ENCODE peak calls at places on chromosomes 1 and 21, in seven cellular contexts. U is dorsolateral prefrontal cortex, X is cardiac fibroblast, T is K562, S is ovary, E is fibroblast of mammary gland, C is GM12864. B is an unnamed sample.
A peak's percentile ranks its signal among the peaks of the same experiment; 100 is the strongest.

GRCh38 chr1:157085416-157085815 is 14.2 kb downstream of the ETV3L start:
- DNase-seq in U (no peak), X (peak; percentile 65), T (no peak), S (no peak), E (peak; percentile 25), C (no peak), B (no peak)

GRCh38 chr21:19228241-19228640 is 824.7 kb upstream of the TMPRSS15 start:
- DNase-seq in U (no peak), X (no peak), T (no peak), S (no peak), E (no peak), C (no peak), B (no peak)

GRCh38 chr1:68916227-68916853 is 419.5 kb upstream of the DEPDC1 start:
- DNase-seq in U (peak; percentile 43), X (peak; percentile 48), T (no peak), S (peak; percentile 30), E (peak; percentile 73), C (no peak), B (no peak)

GRCh38 chr1:174174461-174175329 is 15.4 kb downstream of the RABGAP1L start:
- DNase-seq in U (no peak), X (no peak), T (no peak), S (no peak), E (no peak), C (no peak), B (no peak)

GRCh38 chr1:156295391-156295947 is at the start of gene GLMP:
- DNase-seq in U (peak; percentile 58), X (peak; percentile 73), T (peak; percentile 77), S (peak; percentile 67), E (peak; percentile 68), C (no peak), B (peak; percentile 85)

GRCh38 chr1:218456449-218456848 is 111.3 kb downstream of the TGFB2 start:
- DNase-seq in U (no peak), X (no peak), T (no peak), S (no peak), E (no peak), C (no peak), B (no peak)

GRCh38 chr1:192284927-192285326 is 31.9 kb upstream of the RGS21 start:
- DNase-seq in U (no peak), X (no peak), T (no peak), S (no peak), E (no peak), C (peak; percentile 4), B (no peak)

GRCh38 chr1:59367269-59368006 is 70.5 kb downstream of the FGGY start:
- DNase-seq in U (no peak), X (peak; percentile 97), T (no peak), S (peak; percentile 75), E (peak; percentile 95), C (no peak), B (peak; percentile 83)

GRCh38 chr1:175197536-175197935 is 5.0 kb upstream of the KIAA0040 start:
- DNase-seq in U (no peak), X (no peak), T (no peak), S (no peak), E (no peak), C (no peak), B (no peak)

GRCh38 chr1:91596474-91596873 is 95.8 kb downstream of the CDC7 start:
- DNase-seq in U (no peak), X (peak; percentile 54), T (peak; percentile 79), S (no peak), E (peak; percentile 56), C (no peak), B (peak; percentile 45)

GRCh38 chr1:101150676-101151075 is 86.1 kb upstream of the S1PR1 start:
- DNase-seq in U (no peak), X (peak; percentile 71), T (no peak), S (no peak), E (no peak), C (no peak), B (no peak)

GRCh38 chr1:27388337-27389005 is 4.0 kb upstream of the GPR3 start:
- DNase-seq in U (peak; percentile 64), X (peak; percentile 57), T (peak; percentile 84), S (peak; percentile 70), E (no peak), C (no peak), B (no peak)

GRCh38 chr1:6580588-6581270 is 935 bp downstream of the ZBTB48 start:
- DNase-seq in U (no peak), X (peak; percentile 19), T (peak; percentile 67), S (no peak), E (no peak), C (no peak), B (no peak)

GRCh38 chr1:200980873-200981272 is 42.6 kb downstream of the KIF21B start:
- DNase-seq in U (no peak), X (no peak), T (no peak), S (no peak), E (no peak), C (no peak), B (no peak)

GRCh38 chr1:16375521-16376359 is 8.7 kb downstream of the SZRD1 start:
- DNase-seq in U (no peak), X (peak; percentile 85), T (no peak), S (no peak), E (no peak), C (no peak), B (peak; percentile 65)

GRCh38 chr21:33289199-33289819 is 23.1 kb downstream of the IL10RB start:
- DNase-seq in U (no peak), X (no peak), T (no peak), S (no peak), E (peak; percentile 19), C (no peak), B (no peak)

GRCh38 chr1:88774151-88774556 is 90.1 kb downstream of the PKN2 start:
- DNase-seq in U (no peak), X (no peak), T (no peak), S (no peak), E (no peak), C (no peak), B (no peak)

GRCh38 chr1:7218210-7218832 is 433.1 kb downstream of the CAMTA1 start:
- DNase-seq in U (no peak), X (peak; percentile 62), T (peak; percentile 69), S (no peak), E (peak; percentile 61), C (no peak), B (peak; percentile 67)

GRCh38 chr1:160117709-160118183 is 2.2 kb downstream of the ATP1A2 start:
- DNase-seq in U (peak; percentile 86), X (no peak), T (no peak), S (peak; percentile 68), E (peak; percentile 29), C (no peak), B (peak; percentile 56)

GRCh38 chr1:157566484-157567300 is 14.4 kb upstream of the FCRL5 start:
- DNase-seq in U (no peak), X (no peak), T (no peak), S (no peak), E (no peak), C (no peak), B (no peak)

GRCh38 chr1:243254233-243254926 is 701 bp downstream of the CEP170 start:
- DNase-seq in U (peak; percentile 60), X (peak; percentile 76), T (peak; percentile 91), S (peak; percentile 77), E (peak; percentile 75), C (no peak), B (peak; percentile 90)

GRCh38 chr1:24318238-24318987 is 744 bp upstream of the GRHL3 start:
- DNase-seq in U (no peak), X (peak; percentile 19), T (no peak), S (no peak), E (peak; percentile 49), C (no peak), B (peak; percentile 56)

GRCh38 chr21:27569831-27570230 is 602.9 kb upstream of the ADAMTS5 start:
- DNase-seq in U (no peak), X (peak; percentile 71), T (no peak), S (no peak), E (no peak), C (no peak), B (no peak)

GRCh38 chr1:7785108-7785507 is 1.0 kb downstream of the PER3 start:
- DNase-seq in U (no peak), X (no peak), T (no peak), S (no peak), E (no peak), C (no peak), B (no peak)

GRCh38 chr1:220076861-220077762 is 12.5 kb downstream of the BPNT1 start:
- DNase-seq in U (no peak), X (no peak), T (no peak), S (no peak), E (peak; percentile 5), C (no peak), B (no peak)

DNA sequence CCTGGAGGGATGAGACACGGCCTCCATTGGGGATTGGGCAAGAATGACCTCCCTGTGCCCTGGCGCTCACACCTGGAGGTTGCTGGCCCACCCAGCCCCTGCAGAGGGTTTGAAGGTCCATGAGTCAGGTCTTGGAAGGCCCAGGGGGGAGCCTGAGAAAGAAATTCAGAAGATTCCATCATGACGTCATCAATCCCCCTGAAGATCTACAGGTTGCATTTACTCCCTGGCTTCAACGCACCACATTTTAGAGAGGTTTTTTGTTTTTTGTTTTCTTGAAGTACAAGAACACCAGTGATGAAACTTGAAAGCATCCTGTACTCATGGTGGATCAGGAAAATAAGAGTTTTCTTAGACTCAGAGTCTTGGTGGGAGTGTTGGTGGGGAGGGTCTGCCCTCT is 82.4 kb upstream of the SLC25A33 start:
- DNase-seq in U (no peak), X (no peak), T (no peak), S (no peak), E (no peak), C (no peak), B (no peak)
- H3K4me3 ChIP-seq in U (no peak overlapping the region), X (no peak overlapping the region), T (no peak overlapping the region), S (no peak overlapping the region), E (no peak overlapping the region), C (no peak overlapping the region), B (no peak overlapping the region)

GRCh38 chr1:40944326-40944725 is 35.2 kb upstream of the CTPS1 start:
- DNase-seq in U (no peak), X (peak; percentile 98), T (no peak), S (peak; percentile 32), E (peak; percentile 91), C (no peak), B (peak; percentile 89)
- TF ChIP-seq CTCF in U (no peak), X (peak; percentile 33), T (no peak), S (no peak), E (peak; percentile 19), C (no peak), B (no peak)

GRCh38 chr1:202213361-202214088 is 19.9 kb downstream of the LGR6 start:
- DNase-seq in U (no peak), X (no peak), T (peak; percentile 36), S (no peak), E (no peak), C (no peak), B (no peak)
- H3K4me3 ChIP-seq in U (no peak overlapping the region), X (no peak overlapping the region), T (no peak overlapping the region), S (no peak overlapping the region), E (no peak overlapping the region), C (no peak overlapping the region), B (no peak overlapping the region)

DNA sequence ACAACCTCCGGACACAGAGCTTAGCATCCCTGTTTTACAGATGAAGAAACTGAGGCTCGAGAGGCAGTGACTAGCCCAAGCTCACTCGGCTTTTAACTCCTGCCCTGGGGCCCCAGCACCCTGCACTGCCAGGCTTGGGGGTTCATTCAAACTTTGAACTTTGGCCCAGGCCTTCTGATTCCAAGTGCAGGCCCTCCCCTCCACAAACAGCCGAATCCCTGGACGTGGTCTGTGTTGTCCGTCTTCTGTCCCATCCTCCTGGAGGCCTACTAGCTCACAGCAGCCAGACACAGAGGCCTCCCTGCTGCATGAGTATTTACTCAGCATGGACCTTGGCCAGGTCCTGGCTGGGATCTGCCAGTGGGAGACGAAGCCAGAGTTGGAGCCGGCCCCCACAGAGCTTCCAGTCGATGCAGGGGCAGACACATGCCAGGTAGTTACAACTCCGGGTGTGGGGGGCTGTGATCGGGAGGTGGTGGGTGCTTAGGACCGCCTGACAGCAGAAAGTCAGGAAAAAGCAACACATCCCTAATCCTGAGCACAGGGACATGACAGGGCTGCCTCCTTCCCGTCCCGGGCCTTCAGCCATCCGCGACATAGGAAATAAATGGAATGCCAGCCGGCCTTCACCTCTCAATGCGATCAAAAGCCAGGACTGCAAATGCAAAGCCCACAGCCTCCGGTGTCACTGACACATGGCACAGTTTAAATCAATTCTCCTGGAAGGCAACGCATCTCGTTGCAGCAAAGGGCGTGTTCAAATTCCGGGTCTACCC is 7.4 kb downstream of the IFFO2 start:
- DNase-seq in U (no peak), X (peak; percentile 73), T (no peak), S (no peak), E (peak; percentile 72), C (no peak), B (peak; percentile 81)
- TF ChIP-seq CTCF in U (no peak), X (peak; percentile 26), T (no peak), S (no peak), E (peak; percentile 8), C (no peak), B (peak; percentile 5)